ENCODE peak calls at places on chromosomes 1 and 21, in four cellular contexts. H is neural progenitor cell, M is brain microvascular endothelial cell, E is K562. V is an unnamed sample.

GRCh38 chr1:46497665-46498064 is 8.0 kb downstream of the DMBX1 start:
- DNase-seq in M (no peak), E (no peak), H (no peak), V (no peak)

GRCh38 chr21:32764186-32764585 is 7.4 kb downstream of the PAXBP1 start:
- DNase-seq in H (no peak), E (no peak), M (no peak), V (no peak)

GRCh38 chr1:65820983-65821382 is 28.3 kb downstream of the PDE4B start:
- DNase-seq in H (no peak), M (peak), E (no peak), V (no peak)

GRCh38 chr1:53543771-53544695 is 84.8 kb downstream of the DMRTB1 start:
- DNase-seq in M (no peak), E (no peak), H (no peak), V (no peak)

GRCh38 chr1:167088746-167089417 is 1.3 kb downstream of the GPA33 start:
- DNase-seq in M (no peak), E (no peak), H (no peak), V (no peak)

GRCh38 chr1:59967141-59967697 is 40.6 kb upstream of the CYP2J2 start:
- DNase-seq in E (peak), H (peak), M (no peak), V (no peak)

GRCh38 chr1:184804220-184804619 is 49.6 kb upstream of the EDEM3 start:
- DNase-seq in H (no peak), E (no peak), M (no peak), V (no peak)

GRCh38 chr1:155078496-155079209 is at the start of gene EFNA3:
- DNase-seq in E (peak), H (peak), M (no peak), V (peak)

GRCh38 chr1:185444651-185445050 is 127.6 kb upstream of the IVNS1ABP start:
- DNase-seq in M (no peak), H (peak), E (no peak), V (no peak)

GRCh38 chr1:75097686-75098085 is 36.5 kb upstream of the LHX8 start:
- DNase-seq in E (no peak), H (no peak), M (no peak), V (peak)

GRCh38 chr21:29430581-29430980 is 131.9 kb downstream of the BACH1 start:
- DNase-seq in M (no peak), H (peak), E (no peak), V (no peak)

GRCh38 chr1:225476538-225476988 is 48.7 kb upstream of the LBR start:
- DNase-seq in H (no peak), E (no peak), M (no peak), V (no peak)

GRCh38 chr1:2108877-2109580 is 58.8 kb downstream of the PRKCZ start:
- DNase-seq in H (no peak), E (no peak), M (no peak), V (no peak)

GRCh38 chr1:2109581-2110021 is 59.4 kb downstream of the PRKCZ start:
- DNase-seq in M (no peak), H (no peak), E (no peak), V (no peak)

GRCh38 chr1:2106681-2107405 is 56.6 kb downstream of the PRKCZ start:
- DNase-seq in M (no peak), H (no peak), E (no peak), V (no peak)

GRCh38 chr1:2107586-2108212 is 57.5 kb downstream of the PRKCZ start:
- DNase-seq in E (no peak), H (no peak), M (no peak), V (no peak)

GRCh38 chr1:2108213-2108876 is 58.1 kb downstream of the PRKCZ start:
- DNase-seq in H (peak), M (peak), E (peak), V (no peak)
- TF ChIP-seq CTCF in H (peak), M (peak), E (peak), V (no peak)

GRCh38 chr1:9238550-9238949 is 4.0 kb downstream of the H6PD start:
- DNase-seq in H (no peak), E (no peak), M (peak), V (no peak)
- H3K27ac ChIP-seq in H (no peak), E (no peak), M (peak), V (no peak)

GRCh38 chr1:176880954-176881595 is 283.4 kb downstream of the ASTN1 start:
- DNase-seq in H (peak), E (peak), M (peak), V (peak)
- TF ChIP-seq CTCF in H (peak), E (peak), M (peak), V (peak)

GRCh38 chr1:12152106-12152891 is 14.5 kb upstream of the TNFRSF1B start:
- DNase-seq in E (no peak), M (no peak), H (no peak), V (no peak)
- H3K27ac ChIP-seq in E (no peak), M (no peak), H (no peak), V (no peak)

GRCh38 chr21:21084179-21084578 is 86.0 kb downstream of the NCAM2 start:
- DNase-seq in E (no peak), M (no peak), H (no peak), V (no peak)
- TF ChIP-seq CTCF in E (no peak), M (no peak), H (no peak), V (no peak)

GRCh38 chr1:109716570-109717090 is 4.6 kb downstream of the GSTM5 start:
- DNase-seq in H (no peak), E (no peak), M (no peak), V (no peak)
- H3K27ac ChIP-seq in H (no peak), E (no peak), M (no peak), V (no peak)

DNA sequence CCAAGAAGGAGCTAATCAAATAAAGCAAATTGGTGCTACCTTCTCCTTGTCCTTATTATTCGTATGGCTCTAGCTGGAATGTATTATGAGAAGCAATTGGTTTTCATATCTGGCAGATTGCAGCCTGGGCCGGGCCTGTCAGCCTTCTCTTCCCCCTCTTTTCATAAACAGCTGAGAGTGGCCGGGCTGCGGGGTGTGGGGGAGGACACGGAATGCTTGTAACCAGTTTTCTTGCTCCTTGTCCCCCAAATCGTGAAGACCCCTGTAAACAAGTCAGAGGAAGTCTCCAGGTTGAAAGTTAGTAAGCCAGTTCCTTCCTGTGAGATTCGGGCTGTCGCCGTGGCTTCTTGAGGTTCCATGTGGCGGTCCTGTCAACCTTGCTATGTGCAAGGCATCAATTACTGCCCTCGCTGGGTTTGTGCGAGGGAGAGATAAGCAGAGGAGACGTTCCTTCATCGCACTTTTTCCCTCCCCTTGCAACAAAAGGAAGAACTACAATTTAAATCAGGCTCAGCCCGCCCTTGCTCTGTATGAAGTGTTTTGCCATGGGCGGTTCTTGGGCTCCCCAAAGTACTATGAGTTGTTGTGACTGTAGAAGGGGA is 450.7 kb downstream of the CAMTA1 start:
- DNase-seq in M (no peak), H (no peak), E (peak), V (no peak)
- TF ChIP-seq CTCF in M (no peak), H (no peak), E (no peak), V (no peak)

GRCh38 chr1:933603-933940 is 9.8 kb downstream of the SAMD11 start:
- DNase-seq in E (no peak), M (no peak), H (peak), V (no peak)
- H3K27ac ChIP-seq in E (no peak), M (no peak), H (no peak), V (no peak)

GRCh38 chr1:21490774-21491482 is 18.3 kb upstream of the ALPL start:
- DNase-seq in H (peak), E (peak), M (peak), V (no peak)
- TF ChIP-seq CTCF in H (peak), E (peak), M (peak), V (peak)